ENCODE peak calls at places on chromosomes 13 and 19, in eight cellular contexts. K, T, M, I, F, G, W and S are unnamed samples.
A peak's percentile ranks its signal among the peaks of the same experiment; 100 is the strongest.

GRCh38 chr19:45667620-45668341 is at the start of gene GIPR:
- DNase-seq in K (peak; percentile 78), F (peak; percentile 25), T (peak; percentile 77), W (no peak), G (no peak), I (peak; percentile 74), M (no peak), S (peak; percentile 79)

GRCh38 chr19:1430201-1430621 is 8.0 kb upstream of the RPS15 start:
- DNase-seq in W (no peak), I (no peak), T (no peak), G (no peak), M (no peak), K (no peak), F (no peak), S (no peak)

GRCh38 chr13:95246292-95247082 is 54.8 kb downstream of the ABCC4 start:
- DNase-seq in I (no peak), F (no peak), M (no peak), W (peak; percentile 63), G (peak; percentile 60), T (no peak), K (no peak), S (no peak)

GRCh38 chr13:43799191-43799590 is 12.4 kb upstream of the ENOX1 start:
- DNase-seq in K (no peak), G (no peak), W (no peak), F (no peak), M (no peak), I (no peak), T (no peak), S (no peak)

GRCh38 chr19:16836115-16836905 is 7.1 kb downstream of the SIN3B start:
- DNase-seq in M (no peak), W (no peak), K (no peak), G (peak; percentile 37), F (no peak), T (peak; percentile 51), I (peak; percentile 46), S (no peak)

GRCh38 chr13:40920826-40921225 is 98.3 kb downstream of the ELF1 start:
- DNase-seq in M (no peak), F (no peak), T (no peak), K (no peak), I (no peak), W (no peak), G (peak; percentile 6), S (no peak)

GRCh38 chr19:33310606-33311325 is 8.4 kb upstream of the CEBPA start:
- DNase-seq in T (peak; percentile 45), M (no peak), G (no peak), W (no peak), F (no peak), K (no peak), I (no peak), S (no peak)

GRCh38 chr13:45826741-45827140 is 24.8 kb downstream of the SIAH3 start:
- DNase-seq in G (no peak), T (no peak), K (no peak), F (no peak), M (peak; percentile 33), I (no peak), W (no peak), S (no peak)

GRCh38 chr19:1259206-1259872 is 9.8 kb upstream of the CIRBP start:
- DNase-seq in W (no peak), T (peak; percentile 81), I (peak; percentile 81), K (peak; percentile 83), F (peak; percentile 59), G (peak; percentile 72), M (no peak), S (peak; percentile 38)

GRCh38 chr13:51590966-51591627 is 6.8 kb downstream of the WDFY2 start:
- DNase-seq in T (peak; percentile 33), W (peak; percentile 77), K (no peak), M (peak; percentile 63), F (no peak), I (no peak), G (peak; percentile 37), S (no peak)

GRCh38 chr19:5624154-5624663 is 1.3 kb downstream of the SAFB start:
- DNase-seq in W (no peak), K (peak; percentile 35), G (peak; percentile 61), I (no peak), M (no peak), F (no peak), T (peak; percentile 52), S (peak; percentile 15)

GRCh38 chr19:9945319-9945966 is 9.1 kb upstream of the OLFM2 start:
- DNase-seq in I (no peak), W (no peak), F (no peak), G (peak; percentile 28), M (peak; percentile 95), T (peak; percentile 56), K (no peak), S (no peak)

GRCh38 chr19:28472111-28472510 is 740.8 kb downstream of the UQCRFS1 start:
- DNase-seq in K (no peak), W (no peak), F (no peak), M (no peak), T (no peak), I (no peak), G (no peak), S (no peak)

GRCh38 chr13:32031815-32032345 is 306 bp downstream of the FRY start:
- DNase-seq in M (no peak), W (no peak), F (no peak), G (no peak), K (no peak), T (peak; percentile 33), I (no peak), S (no peak)

GRCh38 chr13:106003651-106004050 is 531.8 kb downstream of the EFNB2 start:
- DNase-seq in K (no peak), G (no peak), I (no peak), M (no peak), T (no peak), F (no peak), W (no peak), S (no peak)

GRCh38 chr19:7294571-7295212 is 478 bp upstream of the INSR start:
- DNase-seq in K (peak; percentile 30), F (no peak), T (peak; percentile 56), W (peak; percentile 75), G (peak; percentile 63), I (peak; percentile 46), M (peak; percentile 89), S (peak; percentile 55)

GRCh38 chr19:11458236-11458900 is 22.5 kb downstream of the ELAVL3 start:
- DNase-seq in K (no peak), W (no peak), G (no peak), F (no peak), M (no peak), I (peak; percentile 3), T (no peak), S (no peak)

GRCh38 chr13:75740008-75740407 is 103.9 kb downstream of the LMO7 start:
- DNase-seq in T (no peak), G (no peak), M (no peak), I (no peak), F (no peak), K (no peak), W (no peak), S (no peak)

GRCh38 chr13:20400774-20401173 is 124.9 kb downstream of the CRYL1 start:
- DNase-seq in T (no peak), K (no peak), G (no peak), M (peak; percentile 24), F (no peak), I (no peak), W (no peak), S (no peak)

GRCh38 chr19:53432088-53432661 is 391 bp downstream of the ZNF761 start:
- DNase-seq in T (peak; percentile 50), I (no peak), W (peak; percentile 9), K (peak; percentile 35), M (peak; percentile 65), G (peak; percentile 43), F (peak; percentile 7), S (peak; percentile 29)

GRCh38 chr13:22893149-22893548 is 287.6 kb upstream of the SGCG start:
- DNase-seq in W (no peak), G (no peak), F (no peak), T (no peak), K (no peak), M (no peak), I (no peak), S (no peak)

GRCh38 chr19:20858218-20858617 is 64.8 kb upstream of the ZNF85 start:
- DNase-seq in I (no peak), G (no peak), T (peak; percentile 56), F (no peak), M (no peak), K (no peak), W (no peak), S (no peak)

GRCh38 chr19:2942928-2943640 is 1.7 kb downstream of the ZNF77 start:
- DNase-seq in W (no peak), G (no peak), I (no peak), T (no peak), F (no peak), K (no peak), M (no peak), S (no peak)

GRCh38 chr13:30737511-30738342 is 2.4 kb downstream of the ALOX5AP start:
- DNase-seq in K (peak; percentile 65), I (no peak), G (no peak), M (no peak), W (no peak), F (no peak), T (no peak), S (no peak)